ENCODE peak calls at places on chromosomes 16 and 17, in seven cellular contexts. One of them, this sample, is unnamed.

GRCh38 chr16:83420206-83420760 is 387.5 kb upstream of the HSBP1 start:
- DNase-seq in IMR-90: peak
- DNase-seq in fibroblast of lung: peak
- DNase-seq in HCT116: no peak
- DNase-seq in adrenal gland: no peak
- DNase-seq in bronchial epithelial cell: peak
- DNase-seq in AG10803: peak
- DNase-seq in this sample: no peak

GRCh38 chr17:29713626-29714025 is 90.9 kb upstream of the CORO6 start:
- DNase-seq in IMR-90: no peak
- DNase-seq in fibroblast of lung: no peak
- DNase-seq in HCT116: no peak
- DNase-seq in adrenal gland: no peak
- DNase-seq in bronchial epithelial cell: no peak
- DNase-seq in AG10803: no peak
- DNase-seq in this sample: no peak

GRCh38 chr17:31456814-31457213 is 65.3 kb downstream of the RAB11FIP4 start:
- DNase-seq in IMR-90: no peak
- DNase-seq in fibroblast of lung: no peak
- DNase-seq in HCT116: no peak
- DNase-seq in adrenal gland: no peak
- DNase-seq in bronchial epithelial cell: no peak
- DNase-seq in AG10803: no peak
- DNase-seq in this sample: no peak

GRCh38 chr16:89565506-89566372 is 5.3 kb downstream of the RPL13 start:
- DNase-seq in IMR-90: peak
- DNase-seq in fibroblast of lung: peak
- DNase-seq in HCT116: peak
- DNase-seq in adrenal gland: peak
- DNase-seq in bronchial epithelial cell: peak
- DNase-seq in AG10803: no peak
- DNase-seq in this sample: no peak

GRCh38 chr16:70809392-70810060 is 8.6 kb upstream of the VAC14 start:
- DNase-seq in IMR-90: no peak
- DNase-seq in fibroblast of lung: no peak
- DNase-seq in HCT116: no peak
- DNase-seq in adrenal gland: peak
- DNase-seq in bronchial epithelial cell: no peak
- DNase-seq in AG10803: no peak
- DNase-seq in this sample: no peak

GRCh38 chr17:81552244-81553017 is at the start of gene FAAP100:
- DNase-seq in IMR-90: peak
- DNase-seq in fibroblast of lung: peak
- DNase-seq in HCT116: peak
- DNase-seq in adrenal gland: peak
- DNase-seq in bronchial epithelial cell: peak
- DNase-seq in AG10803: peak
- DNase-seq in this sample: no peak

GRCh38 chr17:52032454-52032853 is 126.1 kb downstream of the CA10 start:
- DNase-seq in IMR-90: no peak
- DNase-seq in fibroblast of lung: no peak
- DNase-seq in HCT116: no peak
- DNase-seq in adrenal gland: no peak
- DNase-seq in bronchial epithelial cell: no peak
- DNase-seq in AG10803: no peak
- DNase-seq in this sample: no peak

GRCh38 chr16:86550281-86550680 is 4.8 kb downstream of the MTHFSD start:
- DNase-seq in IMR-90: no peak
- DNase-seq in fibroblast of lung: no peak
- DNase-seq in HCT116: no peak
- DNase-seq in adrenal gland: no peak
- DNase-seq in bronchial epithelial cell: no peak
- DNase-seq in AG10803: no peak
- DNase-seq in this sample: no peak

GRCh38 chr17:38464723-38465419 is 36.6 kb downstream of the ARHGAP23 start:
- DNase-seq in IMR-90: peak
- DNase-seq in fibroblast of lung: peak
- DNase-seq in HCT116: peak
- DNase-seq in adrenal gland: peak
- DNase-seq in bronchial epithelial cell: peak
- DNase-seq in AG10803: peak
- DNase-seq in this sample: peak

GRCh38 chr17:66431910-66432309 is 129.5 kb downstream of the PRKCA start:
- DNase-seq in IMR-90: peak
- DNase-seq in fibroblast of lung: peak
- DNase-seq in HCT116: no peak
- DNase-seq in adrenal gland: peak
- DNase-seq in bronchial epithelial cell: peak
- DNase-seq in AG10803: peak
- DNase-seq in this sample: no peak

GRCh38 chr17:67435122-67435521 is 58.0 kb downstream of the PITPNC1 start:
- DNase-seq in IMR-90: no peak
- DNase-seq in fibroblast of lung: no peak
- DNase-seq in HCT116: no peak
- DNase-seq in adrenal gland: peak
- DNase-seq in bronchial epithelial cell: no peak
- DNase-seq in AG10803: peak
- DNase-seq in this sample: no peak

GRCh38 chr17:60134396-60135159 is 15.2 kb upstream of the CA4 start:
- DNase-seq in IMR-90: peak
- DNase-seq in fibroblast of lung: peak
- DNase-seq in HCT116: no peak
- DNase-seq in adrenal gland: no peak
- DNase-seq in bronchial epithelial cell: no peak
- DNase-seq in AG10803: peak
- DNase-seq in this sample: no peak

GRCh38 chr16:23435500-23435899 is 17.5 kb downstream of the COG7 start:
- DNase-seq in IMR-90: peak
- DNase-seq in fibroblast of lung: peak
- DNase-seq in HCT116: peak
- DNase-seq in adrenal gland: peak
- DNase-seq in bronchial epithelial cell: peak
- DNase-seq in AG10803: peak
- DNase-seq in this sample: peak

GRCh38 chr17:67800495-67800928 is 24.8 kb upstream of the BPTF start:
- DNase-seq in IMR-90: peak
- DNase-seq in fibroblast of lung: peak
- DNase-seq in HCT116: peak
- DNase-seq in adrenal gland: peak
- DNase-seq in bronchial epithelial cell: peak
- DNase-seq in AG10803: peak
- DNase-seq in this sample: peak

GRCh38 chr17:8324132-8324531 is 14.1 kb downstream of the ARHGEF15 start:
- DNase-seq in IMR-90: no peak
- DNase-seq in fibroblast of lung: no peak
- DNase-seq in HCT116: no peak
- DNase-seq in adrenal gland: no peak
- DNase-seq in bronchial epithelial cell: no peak
- DNase-seq in AG10803: no peak
- DNase-seq in this sample: no peak

GRCh38 chr16:87140211-87141200 is 176.7 kb downstream of the C16orf95 start:
- DNase-seq in IMR-90: no peak
- DNase-seq in fibroblast of lung: no peak
- DNase-seq in HCT116: no peak
- DNase-seq in adrenal gland: no peak
- DNase-seq in bronchial epithelial cell: no peak
- DNase-seq in AG10803: no peak
- DNase-seq in this sample: no peak

GRCh38 chr17:41060052-41060604 is at the start of gene KRTAP2-3:
- DNase-seq in IMR-90: peak
- DNase-seq in fibroblast of lung: peak
- DNase-seq in HCT116: peak
- DNase-seq in adrenal gland: no peak
- DNase-seq in bronchial epithelial cell: peak
- DNase-seq in AG10803: peak
- DNase-seq in this sample: no peak

GRCh38 chr17:68122587-68122986 is 87.1 kb downstream of the KPNA2 start:
- DNase-seq in IMR-90: no peak
- DNase-seq in fibroblast of lung: no peak
- DNase-seq in HCT116: no peak
- DNase-seq in adrenal gland: no peak
- DNase-seq in bronchial epithelial cell: no peak
- DNase-seq in AG10803: no peak
- DNase-seq in this sample: no peak

GRCh38 chr16:2026461-2027023 is at the start of gene NHERF2:
- DNase-seq in IMR-90: no peak
- DNase-seq in fibroblast of lung: no peak
- DNase-seq in HCT116: no peak
- DNase-seq in adrenal gland: no peak
- DNase-seq in bronchial epithelial cell: no peak
- DNase-seq in AG10803: no peak
- DNase-seq in this sample: no peak

GRCh38 chr17:73401911-73402310 is 90.1 kb upstream of the CDC42EP4 start:
- DNase-seq in IMR-90: peak
- DNase-seq in fibroblast of lung: peak
- DNase-seq in HCT116: no peak
- DNase-seq in adrenal gland: peak
- DNase-seq in bronchial epithelial cell: no peak
- DNase-seq in AG10803: no peak
- DNase-seq in this sample: no peak

GRCh38 chr16:78676351-78676750 is 576.9 kb downstream of the WWOX start:
- DNase-seq in IMR-90: no peak
- DNase-seq in fibroblast of lung: peak
- DNase-seq in HCT116: no peak
- DNase-seq in adrenal gland: no peak
- DNase-seq in bronchial epithelial cell: no peak
- DNase-seq in AG10803: peak
- DNase-seq in this sample: no peak

GRCh38 chr16:21283521-21284289 is 5.6 kb upstream of the CRYM start:
- DNase-seq in IMR-90: peak
- DNase-seq in fibroblast of lung: peak
- DNase-seq in HCT116: no peak
- DNase-seq in adrenal gland: no peak
- DNase-seq in bronchial epithelial cell: peak
- DNase-seq in AG10803: no peak
- DNase-seq in this sample: no peak
- TF ChIP-seq CTCF in IMR-90: peak
- TF ChIP-seq CTCF in fibroblast of lung: peak
- TF ChIP-seq CTCF in HCT116: peak
- TF ChIP-seq CTCF in adrenal gland: peak
- TF ChIP-seq CTCF in bronchial epithelial cell: peak
- TF ChIP-seq CTCF in AG10803: peak
- TF ChIP-seq CTCF in this sample: no peak

GRCh38 chr17:40026816-40027613 is 11.8 kb downstream of the CSF3 start:
- DNase-seq in IMR-90: peak
- DNase-seq in fibroblast of lung: peak
- DNase-seq in HCT116: peak
- DNase-seq in adrenal gland: peak
- DNase-seq in bronchial epithelial cell: peak
- DNase-seq in AG10803: peak
- DNase-seq in this sample: peak
- TF ChIP-seq CTCF in IMR-90: peak
- TF ChIP-seq CTCF in fibroblast of lung: peak
- TF ChIP-seq CTCF in HCT116: peak
- TF ChIP-seq CTCF in adrenal gland: peak
- TF ChIP-seq CTCF in bronchial epithelial cell: peak
- TF ChIP-seq CTCF in AG10803: peak
- TF ChIP-seq CTCF in this sample: peak

DNA sequence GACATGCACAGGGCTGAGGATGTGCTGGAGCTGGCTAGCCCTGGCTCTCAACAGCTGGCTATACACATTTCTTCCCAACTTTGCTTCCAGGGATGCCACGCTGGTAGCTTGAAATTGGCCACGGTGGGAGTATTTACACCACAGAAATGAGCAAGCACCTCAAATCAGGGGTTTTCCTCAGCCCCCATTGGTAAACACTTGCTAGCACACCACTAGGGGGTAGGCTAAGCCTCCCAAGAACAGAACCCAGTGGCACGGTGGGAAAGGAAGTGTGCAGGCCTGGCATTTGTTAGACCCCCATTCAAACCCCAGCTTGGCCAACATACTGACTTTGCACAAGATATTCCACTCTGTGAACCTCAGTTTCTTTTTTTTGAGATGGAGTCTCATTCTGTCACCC is 12.9 kb downstream of the DRC3 start:
- DNase-seq in IMR-90: no peak
- DNase-seq in fibroblast of lung: no peak
- DNase-seq in HCT116: no peak
- DNase-seq in adrenal gland: no peak
- DNase-seq in bronchial epithelial cell: no peak
- DNase-seq in AG10803: no peak
- DNase-seq in this sample: no peak
- TF ChIP-seq CTCF in IMR-90: peak
- TF ChIP-seq CTCF in fibroblast of lung: no peak
- TF ChIP-seq CTCF in HCT116: peak
- TF ChIP-seq CTCF in adrenal gland: peak
- TF ChIP-seq CTCF in bronchial epithelial cell: peak
- TF ChIP-seq CTCF in AG10803: peak
- TF ChIP-seq CTCF in this sample: no peak

DNA sequence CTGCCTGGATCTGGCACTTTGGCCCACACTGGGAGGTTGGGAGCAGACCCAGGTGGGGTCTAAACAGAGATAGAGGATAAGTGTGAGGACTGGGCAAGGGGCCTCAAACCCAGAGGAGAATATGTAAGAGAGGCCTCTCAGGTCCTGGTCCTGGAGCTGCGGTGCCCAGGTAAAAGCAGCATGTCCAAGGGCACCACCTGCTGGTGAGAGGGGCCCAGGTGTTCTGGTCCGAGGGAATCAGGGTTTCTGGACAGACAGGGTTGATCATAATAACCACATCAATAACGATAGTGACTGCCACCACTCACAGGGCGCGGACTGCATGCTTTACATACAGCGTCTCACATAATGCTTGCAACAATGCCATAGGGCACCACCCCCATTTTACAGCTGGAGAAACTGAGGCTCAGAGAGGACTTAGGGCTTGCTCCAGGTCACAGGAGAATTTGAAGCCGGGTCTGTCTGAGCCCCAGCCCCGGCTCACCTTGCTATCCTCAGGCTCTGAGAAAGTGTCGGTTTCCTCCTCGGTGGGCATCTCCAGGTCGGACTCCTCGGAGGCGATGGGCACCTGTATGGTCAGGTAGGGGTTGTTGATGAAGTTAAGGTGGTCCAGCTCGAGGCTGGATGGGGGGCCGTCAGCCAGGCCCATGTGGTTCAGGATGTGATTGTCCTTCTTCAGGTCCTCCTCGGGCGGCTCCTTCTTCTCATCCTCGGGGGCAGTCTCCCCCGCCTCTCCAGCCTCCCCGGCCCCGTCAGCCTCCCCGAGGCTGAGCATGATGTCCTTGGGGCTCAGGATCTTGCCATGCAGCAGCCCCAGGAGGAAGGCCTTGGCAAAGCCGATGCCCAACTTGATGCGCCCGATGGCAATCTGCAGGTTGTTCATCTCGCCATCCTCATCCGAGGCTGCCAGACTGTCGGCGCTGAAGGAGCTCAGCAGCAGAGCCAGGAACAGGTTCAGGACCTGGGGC is 19.1 kb upstream of the CD79B start:
- DNase-seq in IMR-90: no peak
- DNase-seq in fibroblast of lung: no peak
- DNase-seq in HCT116: peak
- DNase-seq in adrenal gland: no peak
- DNase-seq in bronchial epithelial cell: peak
- DNase-seq in AG10803: no peak
- DNase-seq in this sample: no peak
- TF ChIP-seq CTCF in IMR-90: no peak
- TF ChIP-seq CTCF in fibroblast of lung: peak
- TF ChIP-seq CTCF in HCT116: peak
- TF ChIP-seq CTCF in adrenal gland: no peak
- TF ChIP-seq CTCF in bronchial epithelial cell: peak
- TF ChIP-seq CTCF in AG10803: no peak
- TF ChIP-seq CTCF in this sample: no peak